ENCODE peak calls at places on chromosome 12, in five cellular contexts. S is NCI-H345; F is PC-3; H is effector CD4-positive, alpha-beta T cell; G is heart right ventricle. Q is an unnamed sample.

GRCh38 chr12:101850199-101850598 is 19.4 kb upstream of the GNPTAB start:
- DNase-seq in G (no peak), S (no peak), H (no peak), F (no peak), Q (no peak)

GRCh38 chr12:123421314-123421713 is 15.2 kb downstream of the RILPL2 start:
- DNase-seq in G (no peak), S (no peak), F (no peak), H (no peak), Q (no peak)

GRCh38 chr12:65595016-65595560 is 229.2 kb upstream of the HMGA2 start:
- DNase-seq in S (no peak), G (no peak), F (no peak), H (no peak), Q (no peak)

GRCh38 chr12:11652351-11653040 is 3.0 kb downstream of the ETV6 start:
- DNase-seq in G (peak), H (no peak), F (peak), S (peak), Q (peak)

GRCh38 chr12:26629864-26630263 is 203.1 kb downstream of the ITPR2 start:
- DNase-seq in F (peak), H (no peak), S (no peak), G (no peak), Q (no peak)

GRCh38 chr12:27226319-27226984 is 17.6 kb upstream of the STK38L start:
- DNase-seq in F (no peak), S (no peak), G (peak), H (no peak), Q (peak)

GRCh38 chr12:122841544-122842321 is 6.5 kb downstream of the HIP1R start:
- DNase-seq in F (peak), G (no peak), H (no peak), S (no peak), Q (peak)

GRCh38 chr12:107267604-107268003 is 174.3 kb upstream of the CRY1 start:
- DNase-seq in H (no peak), S (no peak), F (no peak), G (no peak), Q (no peak)

GRCh38 chr12:46124848-46125619 is 134.7 kb upstream of the SCAF11 start:
- DNase-seq in S (peak), H (peak), G (peak), F (peak), Q (peak)